ENCODE peak calls at places on chromosomes 4 and X, in four cellular contexts. A is heart right ventricle, E is left lung, N is GM12864. U is an unnamed sample.
A peak's percentile ranks its signal among the peaks of the same experiment; 100 is the strongest.

GRCh38 chrX:23515028-23515427 is 152.3 kb upstream of the PRDX4 start:
- DNase-seq in A (no peak), E (no peak), N (no peak), U (no peak)

GRCh38 chr4:2222838-2223237 is 19.1 kb downstream of the HAUS3 start:
- DNase-seq in A (no peak), E (no peak), N (no peak), U (no peak)

GRCh38 chrX:106748377-106748776 is 21.9 kb downstream of the RNF128 start:
- DNase-seq in A (no peak), E (no peak), N (no peak), U (no peak)

GRCh38 chr4:94583938-94584641 is 132.3 kb downstream of the PDLIM5 start:
- DNase-seq in A (no peak), E (no peak), N (no peak), U (no peak)

GRCh38 chrX:6460893-6461490 is 73.9 kb downstream of the VCX3A start:
- DNase-seq in A (no peak), E (no peak), N (no peak), U (no peak)

GRCh38 chrX:3451566-3451965 is 105.1 kb upstream of the MXRA5 start:
- DNase-seq in A (no peak), E (no peak), N (no peak), U (no peak)

GRCh38 chrX:46642145-46642544 is 68.6 kb downstream of the CHST7 start:
- DNase-seq in A (no peak), E (no peak), N (no peak), U (no peak)

GRCh38 chr4:76784237-76784636 is 113.7 kb downstream of the SOWAHB start:
- DNase-seq in A (no peak), E (no peak), N (no peak), U (no peak)

GRCh38 chr4:185108669-185109068 is 34.4 kb upstream of the SLC25A4 start:
- DNase-seq in A (no peak), E (no peak), N (no peak), U (no peak)

GRCh38 chrX:74492720-74493201 is 71.5 kb downstream of the SLC16A2 start:
- DNase-seq in A (no peak), E (no peak), N (no peak), U (no peak)

GRCh38 chrX:11190745-11191510 is 79.8 kb downstream of the HCCS start:
- DNase-seq in A (no peak), E (no peak), N (no peak), U (no peak)

GRCh38 chr4:76504613-76505465 is 69.8 kb downstream of the SHROOM3 start:
- DNase-seq in A (no peak), E (no peak), N (peak; percentile 22), U (no peak)

GRCh38 chrX:1108451-1109445 is 103.7 kb downstream of the CRLF2 start:
- DNase-seq in A (no peak), E (no peak), N (no peak), U (no peak)

GRCh38 chrX:110383414-110383813 is 24.8 kb downstream of the RTL9 start:
- DNase-seq in A (no peak), E (no peak), N (no peak), U (no peak)

GRCh38 chrX:7083468-7084396 is 63.8 kb upstream of the STS start:
- DNase-seq in A (no peak), E (no peak), N (peak; percentile 88), U (no peak)

GRCh38 chr4:113375964-113376666 is 326.7 kb downstream of the ANK2 start:
- DNase-seq in A (no peak), E (no peak), N (no peak), U (no peak)

DNA sequence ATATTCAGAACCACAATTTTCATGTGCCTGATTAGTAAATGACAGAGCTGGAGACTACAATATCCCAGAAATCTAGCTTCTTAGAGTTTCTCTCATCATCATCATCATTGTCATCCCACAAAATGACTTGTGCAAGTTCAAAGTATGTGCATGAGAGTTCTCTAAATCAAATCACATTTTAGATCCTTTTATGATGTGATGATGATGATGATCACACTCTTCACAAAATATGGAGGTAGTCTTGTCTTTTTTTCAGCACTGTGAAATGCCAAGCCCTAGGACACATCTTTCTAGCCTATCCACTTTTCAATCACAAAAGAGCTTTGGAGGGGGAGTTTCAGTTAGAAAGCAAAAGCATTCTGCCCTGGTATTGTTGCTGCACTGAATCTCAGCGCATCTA is 7.4 kb downstream of the MBNL3 start:
- DNase-seq in A (no peak), E (no peak), N (no peak), U (no peak)
- H3K4me3 ChIP-seq in A (no peak overlapping the region), E (no peak overlapping the region), N (no peak overlapping the region), U (no peak overlapping the region)

DNA sequence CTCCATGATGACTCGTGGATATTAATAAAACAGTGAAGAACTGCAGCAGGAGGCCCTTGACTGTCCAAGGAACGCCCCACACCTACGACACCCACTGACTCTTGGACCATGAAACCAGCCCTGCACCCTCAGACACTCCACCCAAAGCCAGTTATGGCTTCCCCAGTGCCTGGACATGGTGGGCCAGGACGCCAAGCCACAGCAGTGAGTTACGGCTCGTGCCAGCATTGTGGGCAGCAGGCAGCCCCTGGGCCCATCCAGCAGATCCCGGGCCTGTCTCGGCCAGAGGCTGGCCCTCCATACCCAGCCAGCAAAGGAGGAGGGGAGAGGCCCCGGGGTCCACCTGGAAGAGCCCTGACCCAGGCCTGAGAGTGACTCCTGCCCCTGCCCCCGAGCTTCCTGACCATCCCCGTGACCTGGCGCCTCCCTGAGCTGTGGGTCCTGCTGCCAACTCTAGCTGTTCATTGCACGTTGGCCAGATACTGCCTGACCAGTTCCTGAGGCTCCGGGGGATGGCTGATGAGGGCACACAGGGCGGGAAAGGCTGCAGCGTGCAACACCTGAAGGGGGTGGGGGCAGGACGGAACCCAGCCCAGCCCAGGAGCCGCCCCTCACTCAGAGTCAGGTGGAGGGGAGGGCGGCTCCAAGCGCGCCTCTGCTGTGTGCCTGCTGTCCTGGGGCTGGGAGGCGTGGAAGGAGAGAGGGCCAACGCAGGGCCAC is 816 bp downstream of the SLC49A3 start:
- DNase-seq in A (no peak), E (peak; percentile 80), N (no peak), U (no peak)
- H3K4me3 ChIP-seq in A (peak overlapping the region; percentile 46), E (peak overlapping the region; percentile 59), N (no peak overlapping the region), U (peak overlapping the region; percentile 68)

GRCh38 chr4:153127773-153128494 is 76.3 kb upstream of the TRIM2 start:
- DNase-seq in A (peak; percentile 54), E (peak; percentile 89), N (no peak), U (peak; percentile 87)
- H3K4me3 ChIP-seq in A (no peak overlapping the region), E (no peak overlapping the region), N (no peak overlapping the region), U (peak overlapping the region; percentile 8)

GRCh38 chrX:38806054-38806389 is 4.8 kb downstream of the MID1IP1 start:
- DNase-seq in A (no peak), E (no peak), N (no peak), U (no peak)
- H3K4me3 ChIP-seq in A (peak overlapping the region; percentile 63), E (peak overlapping the region; percentile 70), N (peak overlapping the region; percentile 67), U (peak overlapping the region; percentile 64)

GRCh38 chr4:173609158-173609557 is 79.1 kb upstream of the HAND2 start:
- DNase-seq in A (no peak), E (no peak), N (no peak), U (no peak)
- H3K4me3 ChIP-seq in A (no peak overlapping the region), E (no peak overlapping the region), N (no peak overlapping the region), U (no peak overlapping the region)

U was measured in lower lobe of right lung.